ENCODE peak calls at places on chromosome 15, in five cellular contexts. One of them, this sample, is unnamed.

GRCh38 chr15:32884136-32884535 is 166.3 kb downstream of the GREM1 start:
- DNase-seq in spleen: no peak
- DNase-seq in psoas muscle: no peak
- DNase-seq in mammary epithelial cell: no peak
- DNase-seq in neural progenitor cell: no peak
- DNase-seq in this sample: no peak

GRCh38 chr15:60374628-60375081 is 23.1 kb downstream of the ANXA2 start:
- DNase-seq in spleen: no peak
- DNase-seq in psoas muscle: peak; percentile 64
- DNase-seq in mammary epithelial cell: peak; percentile 96
- DNase-seq in neural progenitor cell: peak; percentile 35
- DNase-seq in this sample: peak; percentile 95

GRCh38 chr15:38197553-38197952 is 55.1 kb upstream of the SPRED1 start:
- DNase-seq in spleen: no peak
- DNase-seq in psoas muscle: no peak
- DNase-seq in mammary epithelial cell: no peak
- DNase-seq in neural progenitor cell: no peak
- DNase-seq in this sample: no peak

GRCh38 chr15:69265347-69265955 is 33.3 kb upstream of the PAQR5 start:
- DNase-seq in spleen: no peak
- DNase-seq in psoas muscle: no peak
- DNase-seq in mammary epithelial cell: peak; percentile 23
- DNase-seq in neural progenitor cell: peak; percentile 55
- DNase-seq in this sample: peak; percentile 55

GRCh38 chr15:56795400-56795983 is 62.2 kb upstream of the ZNF280D start:
- DNase-seq in spleen: no peak
- DNase-seq in psoas muscle: peak; percentile 41
- DNase-seq in mammary epithelial cell: no peak
- DNase-seq in neural progenitor cell: no peak
- DNase-seq in this sample: no peak

GRCh38 chr15:28975766-28976179 is 90.0 kb downstream of the APBA2 start:
- DNase-seq in spleen: peak; percentile 70
- DNase-seq in psoas muscle: no peak
- DNase-seq in mammary epithelial cell: peak; percentile 48
- DNase-seq in neural progenitor cell: peak; percentile 75
- DNase-seq in this sample: peak; percentile 49

GRCh38 chr15:59662260-59662659 is 4.9 kb upstream of the GTF2A2 start:
- DNase-seq in spleen: no peak
- DNase-seq in psoas muscle: no peak
- DNase-seq in mammary epithelial cell: no peak
- DNase-seq in neural progenitor cell: no peak
- DNase-seq in this sample: no peak

GRCh38 chr15:38069506-38069905 is 135.1 kb downstream of the TMCO5A start:
- DNase-seq in spleen: no peak
- DNase-seq in psoas muscle: no peak
- DNase-seq in mammary epithelial cell: peak; percentile 82
- DNase-seq in neural progenitor cell: peak; percentile 7
- DNase-seq in this sample: peak; percentile 92

GRCh38 chr15:49688135-49688790 is 67.4 kb downstream of the DTWD1 start:
- DNase-seq in spleen: no peak
- DNase-seq in psoas muscle: no peak
- DNase-seq in mammary epithelial cell: no peak
- DNase-seq in neural progenitor cell: no peak
- DNase-seq in this sample: no peak

GRCh38 chr15:70902105-70902504 is 9.5 kb downstream of the LRRC49 start:
- DNase-seq in spleen: no peak
- DNase-seq in psoas muscle: no peak
- DNase-seq in mammary epithelial cell: peak; percentile 85
- DNase-seq in neural progenitor cell: no peak
- DNase-seq in this sample: peak; percentile 97

GRCh38 chr15:73541479-73541878 is 91.7 kb downstream of the NPTN start:
- DNase-seq in spleen: no peak
- DNase-seq in psoas muscle: no peak
- DNase-seq in mammary epithelial cell: no peak
- DNase-seq in neural progenitor cell: no peak
- DNase-seq in this sample: no peak

GRCh38 chr15:57560976-57561711 is 30.6 kb upstream of the MYZAP start:
- DNase-seq in spleen: peak; percentile 84
- DNase-seq in psoas muscle: peak; percentile 54
- DNase-seq in mammary epithelial cell: peak; percentile 75
- DNase-seq in neural progenitor cell: peak; percentile 73
- DNase-seq in this sample: peak; percentile 55

GRCh38 chr15:57595011-57595866 is 3.5 kb downstream of the MYZAP start:
- DNase-seq in spleen: no peak
- DNase-seq in psoas muscle: no peak
- DNase-seq in mammary epithelial cell: no peak
- DNase-seq in neural progenitor cell: no peak
- DNase-seq in this sample: no peak

GRCh38 chr15:98888839-98889479 is 118.6 kb downstream of the PGPEP1L start:
- DNase-seq in spleen: no peak
- DNase-seq in psoas muscle: no peak
- DNase-seq in mammary epithelial cell: peak; percentile 35
- DNase-seq in neural progenitor cell: no peak
- DNase-seq in this sample: peak; percentile 62

GRCh38 chr15:51075364-51075763 is 19.3 kb downstream of the TNFAIP8L3 start:
- DNase-seq in spleen: no peak
- DNase-seq in psoas muscle: no peak
- DNase-seq in mammary epithelial cell: no peak
- DNase-seq in neural progenitor cell: no peak
- DNase-seq in this sample: no peak

GRCh38 chr15:88476635-88477038 is 9.1 kb downstream of the MRPS11 start:
- DNase-seq in spleen: no peak
- DNase-seq in psoas muscle: no peak
- DNase-seq in mammary epithelial cell: no peak
- DNase-seq in neural progenitor cell: peak; percentile 68
- DNase-seq in this sample: peak; percentile 31

GRCh38 chr15:41207687-41208448 is 22.7 kb downstream of the EXD1 start:
- DNase-seq in spleen: no peak
- DNase-seq in psoas muscle: no peak
- DNase-seq in mammary epithelial cell: peak; percentile 90
- DNase-seq in neural progenitor cell: no peak
- DNase-seq in this sample: peak; percentile 92

GRCh38 chr15:74957301-74958035 is 896 bp upstream of the RPP25 start:
- DNase-seq in spleen: peak; percentile 80
- DNase-seq in psoas muscle: peak; percentile 47
- DNase-seq in mammary epithelial cell: no peak
- DNase-seq in neural progenitor cell: peak; percentile 49
- DNase-seq in this sample: no peak

DNA sequence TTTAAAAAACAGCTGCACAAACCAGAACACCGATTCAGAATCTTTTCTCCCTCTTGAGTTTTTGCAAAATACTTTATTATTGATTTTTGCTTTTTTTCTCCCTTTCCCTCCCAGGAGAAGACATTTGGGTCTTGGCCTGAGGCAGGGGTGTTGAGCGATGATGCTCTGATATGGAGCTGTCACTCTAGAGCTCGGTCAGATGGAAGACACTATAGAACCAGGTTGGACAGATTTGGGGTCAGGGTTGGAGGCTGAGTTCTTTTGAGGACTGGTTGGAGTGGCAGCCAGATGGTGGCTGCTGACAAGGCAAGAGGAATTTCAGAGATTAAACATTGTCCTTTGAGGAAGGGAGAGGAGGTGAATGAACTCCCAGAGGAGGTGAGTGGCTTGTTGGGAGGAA is 16.9 kb downstream of the CDAN1 start:
- DNase-seq in spleen: no peak
- DNase-seq in psoas muscle: no peak
- DNase-seq in mammary epithelial cell: no peak
- DNase-seq in neural progenitor cell: no peak
- DNase-seq in this sample: no peak
- H3K36me3 ChIP-seq in spleen: no peaks in the 10 kb centered on the region
- H3K36me3 ChIP-seq in psoas muscle: peaks cover 73% of the 10 kb centered on the region
- H3K36me3 ChIP-seq in mammary epithelial cell: peaks cover 15% of the 10 kb centered on the region
- H3K36me3 ChIP-seq in neural progenitor cell: no peaks in the 10 kb centered on the region
- H3K36me3 ChIP-seq in this sample: no peaks in the 10 kb centered on the region

GRCh38 chr15:26758079-26758478 is 14.8 kb downstream of the GABRB3 start:
- DNase-seq in spleen: no peak
- DNase-seq in psoas muscle: no peak
- DNase-seq in mammary epithelial cell: no peak
- DNase-seq in neural progenitor cell: no peak
- DNase-seq in this sample: no peak

GRCh38 chr15:26759991-26760390 is 12.9 kb downstream of the GABRB3 start:
- DNase-seq in spleen: no peak
- DNase-seq in psoas muscle: no peak
- DNase-seq in mammary epithelial cell: no peak
- DNase-seq in neural progenitor cell: no peak
- DNase-seq in this sample: no peak

DNA sequence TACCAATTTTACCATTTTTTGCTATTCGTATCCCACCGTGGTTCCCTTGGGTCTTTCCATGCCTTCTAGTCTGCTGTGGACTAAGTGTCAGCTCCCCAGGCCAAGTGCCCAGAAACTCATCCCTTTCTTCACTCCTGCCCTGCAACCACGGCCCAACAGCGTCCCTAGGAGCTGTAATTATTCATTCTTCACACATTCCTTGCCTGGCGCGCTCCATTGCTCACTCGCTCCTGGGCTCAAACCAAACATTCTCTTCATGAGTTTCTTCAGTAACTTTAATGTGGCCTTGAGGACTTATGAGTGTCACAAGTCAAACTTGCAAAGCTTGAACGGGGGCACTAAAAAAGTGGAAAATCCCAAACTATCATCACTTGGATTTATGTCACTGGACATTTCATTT is 15.7 kb downstream of the GABRB3 start:
- DNase-seq in spleen: no peak
- DNase-seq in psoas muscle: no peak
- DNase-seq in mammary epithelial cell: no peak
- DNase-seq in neural progenitor cell: no peak
- DNase-seq in this sample: no peak
- H3K36me3 ChIP-seq in spleen: no peaks in the 10 kb centered on the region
- H3K36me3 ChIP-seq in psoas muscle: no peaks in the 10 kb centered on the region
- H3K36me3 ChIP-seq in mammary epithelial cell: no peaks in the 10 kb centered on the region
- H3K36me3 ChIP-seq in neural progenitor cell: peaks cover 6% of the 10 kb centered on the region
- H3K36me3 ChIP-seq in this sample: no peaks in the 10 kb centered on the region

GRCh38 chr15:79875213-79875612 is 21.6 kb downstream of the MTHFS start:
- DNase-seq in spleen: no peak
- DNase-seq in psoas muscle: no peak
- DNase-seq in mammary epithelial cell: no peak
- DNase-seq in neural progenitor cell: no peak
- DNase-seq in this sample: no peak
- H3K36me3 ChIP-seq in spleen: peaks cover 2% of the 10 kb centered on the region
- H3K36me3 ChIP-seq in psoas muscle: peaks cover 14% of the 10 kb centered on the region
- H3K36me3 ChIP-seq in mammary epithelial cell: peaks cover 5% of the 10 kb centered on the region
- H3K36me3 ChIP-seq in neural progenitor cell: peaks cover 24% of the 10 kb centered on the region
- H3K36me3 ChIP-seq in this sample: no peaks in the 10 kb centered on the region

GRCh38 chr15:65953622-65954021 is 84.3 kb downstream of the RAB11A start:
- DNase-seq in spleen: peak; percentile 41
- DNase-seq in psoas muscle: no peak
- DNase-seq in mammary epithelial cell: no peak
- DNase-seq in neural progenitor cell: no peak
- DNase-seq in this sample: no peak
- H3K36me3 ChIP-seq in spleen: no peaks in the 10 kb centered on the region
- H3K36me3 ChIP-seq in psoas muscle: no peaks in the 10 kb centered on the region
- H3K36me3 ChIP-seq in mammary epithelial cell: no peaks in the 10 kb centered on the region
- H3K36me3 ChIP-seq in neural progenitor cell: no peaks in the 10 kb centered on the region
- H3K36me3 ChIP-seq in this sample: no peaks in the 10 kb centered on the region

DNA sequence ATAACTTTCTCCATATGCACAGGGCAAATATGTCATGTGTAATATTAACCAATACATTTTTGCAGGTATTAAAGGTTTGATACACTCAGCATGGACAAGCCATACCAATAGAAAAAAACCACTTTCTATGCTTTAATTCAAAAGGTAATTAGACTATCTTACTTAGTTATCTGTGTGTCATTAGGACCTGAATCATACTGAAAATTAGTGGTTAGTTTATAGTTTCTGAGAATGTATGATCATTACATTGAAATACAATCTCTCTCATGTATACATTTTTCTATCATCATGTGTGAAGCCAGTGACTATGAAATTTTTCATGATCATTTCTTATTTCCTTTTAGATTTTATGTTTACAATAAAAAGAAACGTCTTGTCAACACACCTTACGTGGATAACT is 16.3 kb downstream of the RPS27L start:
- DNase-seq in spleen: no peak
- DNase-seq in psoas muscle: no peak
- DNase-seq in mammary epithelial cell: no peak
- DNase-seq in neural progenitor cell: no peak
- DNase-seq in this sample: no peak
- H3K36me3 ChIP-seq in spleen: no peaks in the 10 kb centered on the region
- H3K36me3 ChIP-seq in psoas muscle: peaks cover 26% of the 10 kb centered on the region
- H3K36me3 ChIP-seq in mammary epithelial cell: peaks cover 3% of the 10 kb centered on the region
- H3K36me3 ChIP-seq in neural progenitor cell: no peaks in the 10 kb centered on the region
- H3K36me3 ChIP-seq in this sample: peaks cover 1% of the 10 kb centered on the region

GRCh38 chr15:92929002-92929401 is 28.9 kb downstream of the CHD2 start:
- DNase-seq in spleen: no peak
- DNase-seq in psoas muscle: no peak
- DNase-seq in mammary epithelial cell: no peak
- DNase-seq in neural progenitor cell: no peak
- DNase-seq in this sample: no peak
- H3K36me3 ChIP-seq in spleen: peaks cover 7% of the 10 kb centered on the region
- H3K36me3 ChIP-seq in psoas muscle: peaks cover 94% of the 10 kb centered on the region
- H3K36me3 ChIP-seq in mammary epithelial cell: peaks cover 61% of the 10 kb centered on the region
- H3K36me3 ChIP-seq in neural progenitor cell: peaks cover 46% of the 10 kb centered on the region
- H3K36me3 ChIP-seq in this sample: peaks cover 30% of the 10 kb centered on the region

DNA sequence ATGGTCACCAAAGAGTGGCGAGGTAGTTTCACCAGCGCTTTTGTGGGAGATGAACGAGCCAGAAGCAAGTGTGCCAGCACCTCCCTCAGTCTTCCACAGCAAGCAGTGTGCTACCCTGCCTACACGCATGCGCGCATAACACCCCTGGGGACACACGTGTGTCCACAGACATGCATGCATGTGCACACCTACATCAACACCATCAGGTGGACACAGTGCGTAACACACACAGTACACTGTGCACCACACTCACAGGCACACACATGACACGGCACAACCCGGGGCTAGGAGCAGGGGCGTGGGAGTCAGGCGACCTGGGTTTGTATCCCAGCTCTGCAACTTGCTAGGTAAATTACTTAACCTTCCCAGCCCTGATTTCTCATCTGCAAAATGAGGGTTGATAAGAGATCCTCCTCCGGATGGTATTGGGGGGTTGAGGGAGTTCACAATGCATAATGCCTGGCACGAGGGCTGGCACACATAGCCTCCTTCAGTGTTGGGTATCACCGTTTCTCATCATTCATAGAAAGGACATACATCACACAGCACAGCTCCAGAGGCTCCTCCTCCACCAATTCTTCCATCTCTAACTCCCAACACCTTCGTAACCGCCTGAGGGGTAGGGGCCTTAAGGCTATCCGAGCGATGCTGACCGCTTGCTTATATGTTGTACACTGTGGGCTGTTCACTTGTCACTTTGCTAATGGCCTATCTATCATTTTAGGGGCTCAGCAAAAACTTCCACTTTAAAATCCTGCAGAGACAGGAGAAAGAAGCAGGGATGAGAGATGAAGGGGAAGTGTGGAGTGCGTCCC is 174.9 kb downstream of the SMAD6 start:
- DNase-seq in spleen: peak; percentile 50
- DNase-seq in psoas muscle: no peak
- DNase-seq in mammary epithelial cell: no peak
- DNase-seq in neural progenitor cell: no peak
- DNase-seq in this sample: no peak
- H3K36me3 ChIP-seq in spleen: no peaks in the 10 kb centered on the region
- H3K36me3 ChIP-seq in psoas muscle: no peaks in the 10 kb centered on the region
- H3K36me3 ChIP-seq in mammary epithelial cell: no peaks in the 10 kb centered on the region
- H3K36me3 ChIP-seq in neural progenitor cell: no peaks in the 10 kb centered on the region
- H3K36me3 ChIP-seq in this sample: no peaks in the 10 kb centered on the region

This sample was measured in bronchial epithelial cell.